ENCODE peak calls at places on chromosomes 3 and 15, in five cellular contexts. N is HL-60, J is type B pancreatic cell, I is brain microvascular endothelial cell, L is transverse colon. A is an unnamed sample.

GRCh38 chr15:40471105-40471777 is 457 bp downstream of the CHST14 start:
- DNase-seq in L (peak), N (no peak), I (no peak), J (no peak), A (no peak)

GRCh38 chr15:85992224-85992623 is 87.4 kb upstream of the AGBL1 start:
- DNase-seq in N (no peak), I (no peak), L (no peak), J (no peak), A (no peak)

GRCh38 chr15:52529940-52530339 is 1.3 kb upstream of the MYO5A start:
- DNase-seq in I (no peak), J (no peak), N (no peak), L (no peak), A (no peak)

GRCh38 chr15:77852241-77853007 is 219.7 kb upstream of the LINGO1 start:
- DNase-seq in I (no peak), N (no peak), L (no peak), J (no peak), A (no peak)

GRCh38 chr15:74653426-74654082 is 37.9 kb downstream of the CLK3 start:
- DNase-seq in L (peak), J (no peak), I (peak), N (no peak), A (peak)

GRCh38 chr3:171451915-171452707 is 8.1 kb downstream of the TNIK start:
- DNase-seq in I (no peak), N (no peak), L (no peak), J (no peak), A (no peak)

GRCh38 chr3:31462050-31462569 is 70.6 kb upstream of the STT3B start:
- DNase-seq in N (peak), L (peak), I (no peak), J (no peak), A (no peak)

GRCh38 chr15:59703979-59704796 is 15.1 kb upstream of the BNIP2 start:
- DNase-seq in L (no peak), J (no peak), N (no peak), I (no peak), A (no peak)

GRCh38 chr3:23452408-23452807 is 249.3 kb downstream of the UBE2E2 start:
- DNase-seq in L (no peak), N (no peak), J (no peak), I (no peak), A (no peak)

GRCh38 chr3:123432832-123433523 is 15.9 kb downstream of the ADCY5 start:
- DNase-seq in N (no peak), I (no peak), J (no peak), L (no peak), A (no peak)

GRCh38 chr3:58237238-58237939 is at the start of gene ABHD6:
- DNase-seq in N (peak), I (peak), J (peak), L (peak), A (no peak)

GRCh38 chr3:129745253-129745652 is 138.8 kb upstream of the PLXND1 start:
- DNase-seq in N (no peak), I (peak), L (peak), J (no peak), A (peak)

GRCh38 chr3:5096368-5096767 is 25.7 kb upstream of the ARL8B start:
- DNase-seq in J (no peak), N (no peak), L (no peak), I (no peak), A (no peak)

GRCh38 chr3:12508316-12508715 is 24.0 kb downstream of the TSEN2 start:
- DNase-seq in L (peak), J (no peak), N (no peak), I (peak), A (peak)

GRCh38 chr15:98428253-98428989 is 219.9 kb upstream of the IGF1R start:
- DNase-seq in N (peak), J (peak), L (peak), I (peak), A (peak)

GRCh38 chr3:114841515-114841914 is 305.6 kb downstream of the ZBTB20 start:
- DNase-seq in L (no peak), I (no peak), N (no peak), J (no peak), A (no peak)

GRCh38 chr3:43525941-43526607 is 95.7 kb downstream of the ANO10 start:
- DNase-seq in J (no peak), L (no peak), I (no peak), N (no peak), A (no peak)

GRCh38 chr3:71423151-71423906 is 160.2 kb downstream of the FOXP1 start:
- DNase-seq in I (no peak), L (no peak), N (no peak), J (no peak), A (no peak)

GRCh38 chr15:74430510-74430951 is 3.2 kb downstream of the SEMA7A start:
- DNase-seq in N (no peak), J (no peak), L (no peak), I (no peak), A (no peak)

GRCh38 chr3:157126365-157126764 is 33.6 kb downstream of the CCNL1 start:
- DNase-seq in L (no peak), N (no peak), I (no peak), J (no peak), A (no peak)

GRCh38 chr3:157125101-157125500 is 34.8 kb downstream of the CCNL1 start:
- DNase-seq in J (no peak), N (no peak), L (no peak), I (no peak), A (no peak)

GRCh38 chr3:157128771-157129671 is 30.9 kb downstream of the CCNL1 start:
- DNase-seq in L (peak), J (no peak), N (no peak), I (peak), A (no peak)

GRCh38 chr3:157127831-157128767 is 31.8 kb downstream of the CCNL1 start:
- DNase-seq in N (no peak), I (peak), L (no peak), J (no peak), A (no peak)

DNA sequence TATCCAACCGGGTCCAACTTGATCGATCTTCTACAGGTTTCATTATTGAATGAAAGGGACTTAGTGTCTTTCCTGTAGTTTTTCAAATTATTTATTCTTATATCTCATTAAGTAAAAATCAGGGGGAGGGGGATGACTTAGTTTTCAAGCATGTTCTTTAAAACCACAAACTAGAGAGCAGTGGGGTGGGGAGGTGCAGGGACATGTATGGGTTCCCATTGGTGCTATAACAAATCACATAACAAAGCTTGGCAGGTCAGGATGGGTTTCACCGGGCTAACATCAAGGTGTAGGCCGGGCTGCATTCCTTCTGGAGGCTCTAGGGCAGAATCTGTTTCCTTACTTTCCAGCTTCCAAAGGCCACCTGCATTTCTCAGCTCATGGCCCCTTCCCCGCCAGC is 32.7 kb downstream of the CCNL1 start:
- DNase-seq in N (no peak), J (no peak), I (no peak), L (no peak), A (no peak)
- TF ChIP-seq CTCF in N (no peak), J (no peak), I (no peak), L (no peak), A (no peak)

GRCh38 chr3:186932281-186933181 is 2.2 kb downstream of the ST6GAL1 start:
- DNase-seq in L (no peak), I (no peak), J (no peak), N (no peak), A (no peak)

GRCh38 chr3:186929676-186930075 is 650 bp upstream of the ST6GAL1 start:
- DNase-seq in N (no peak), L (no peak), J (no peak), I (no peak), A (no peak)

GRCh38 chr3:186930143-186930638 is at the start of gene ST6GAL1:
- DNase-seq in J (peak), N (peak), I (peak), L (peak), A (no peak)

GRCh38 chr3:186930639-186931486 is 537 bp downstream of the ST6GAL1 start:
- DNase-seq in N (peak), J (peak), L (peak), I (peak), A (no peak)

GRCh38 chr3:186931487-186932280 is 1.4 kb downstream of the ST6GAL1 start:
- DNase-seq in I (peak), N (peak), J (no peak), L (peak), A (no peak)
- TF ChIP-seq CTCF in I (no peak), N (no peak), J (no peak), L (no peak), A (no peak)

GRCh38 chr3:174533286-174533685 is 325.8 kb upstream of the NAALADL2 start:
- DNase-seq in I (peak), L (no peak), N (no peak), J (no peak), A (peak)

GRCh38 chr3:174540081-174540480 is 319.1 kb upstream of the NAALADL2 start:
- DNase-seq in I (no peak), L (no peak), J (no peak), N (no peak), A (no peak)

GRCh38 chr3:174532776-174533175 is 326.4 kb upstream of the NAALADL2 start:
- DNase-seq in N (no peak), L (no peak), I (no peak), J (no peak), A (no peak)

GRCh38 chr3:174538116-174538515 is 321.0 kb upstream of the NAALADL2 start:
- DNase-seq in L (no peak), I (no peak), N (no peak), J (no peak), A (no peak)

DNA sequence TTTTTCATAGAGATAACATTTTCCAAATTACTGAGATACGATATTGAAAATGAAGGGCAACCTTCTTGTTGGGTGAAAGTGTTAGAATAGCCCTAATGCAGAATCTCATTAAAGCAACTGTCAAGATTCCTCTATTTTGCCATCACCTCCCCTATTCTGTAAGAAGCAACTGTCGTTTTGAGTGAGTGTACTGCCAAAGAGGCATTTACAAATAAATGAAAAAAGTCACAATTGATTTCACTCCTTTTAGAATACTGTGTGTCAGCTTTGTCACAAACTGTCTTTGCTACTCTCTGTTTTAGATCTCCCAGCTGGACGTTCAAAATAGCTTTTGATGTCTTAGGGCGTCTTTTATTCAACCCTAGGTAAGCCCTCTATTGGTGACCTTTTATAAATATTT is 322.8 kb upstream of the NAALADL2 start:
- DNase-seq in I (no peak), L (no peak), N (no peak), J (no peak), A (no peak)
- TF ChIP-seq CTCF in I (no peak), L (no peak), N (no peak), J (no peak), A (no peak)

GRCh38 chr3:127306361-127307112 is 18.7 kb upstream of the PRR20G start:
- DNase-seq in I (no peak), N (no peak), L (no peak), J (no peak), A (no peak)

GRCh38 chr3:127307918-127308317 is 20.1 kb upstream of the PRR20G start:
- DNase-seq in L (no peak), N (no peak), I (no peak), J (no peak), A (no peak)

GRCh38 chr3:127305499-127305898 is 17.7 kb upstream of the PRR20G start:
- DNase-seq in J (no peak), N (no peak), L (no peak), I (no peak), A (no peak)

GRCh38 chr3:127307431-127307830 is 19.6 kb upstream of the PRR20G start:
- DNase-seq in J (no peak), L (no peak), I (no peak), N (no peak), A (no peak)

GRCh38 chr3:127304121-127304744 is 16.4 kb upstream of the PRR20G start:
- DNase-seq in N (no peak), J (no peak), L (peak), I (no peak), A (no peak)
- TF ChIP-seq CTCF in N (no peak), J (no peak), L (no peak), I (no peak), A (no peak)

GRCh38 chr15:101092867-101093202 is 159.0 kb downstream of the CHSY1 start:
- DNase-seq in I (no peak), N (no peak), J (no peak), L (no peak), A (no peak)

GRCh38 chr15:101092186-101092866 is 159.5 kb downstream of the CHSY1 start:
- DNase-seq in J (no peak), I (no peak), L (no peak), N (no peak), A (no peak)

GRCh38 chr15:101090460-101090853 is 161.4 kb downstream of the CHSY1 start:
- DNase-seq in I (no peak), L (no peak), J (no peak), N (no peak), A (no peak)

GRCh38 chr15:101089579-101090459 is 162.0 kb downstream of the CHSY1 start:
- DNase-seq in J (no peak), L (no peak), I (no peak), N (no peak), A (no peak)

DNA sequence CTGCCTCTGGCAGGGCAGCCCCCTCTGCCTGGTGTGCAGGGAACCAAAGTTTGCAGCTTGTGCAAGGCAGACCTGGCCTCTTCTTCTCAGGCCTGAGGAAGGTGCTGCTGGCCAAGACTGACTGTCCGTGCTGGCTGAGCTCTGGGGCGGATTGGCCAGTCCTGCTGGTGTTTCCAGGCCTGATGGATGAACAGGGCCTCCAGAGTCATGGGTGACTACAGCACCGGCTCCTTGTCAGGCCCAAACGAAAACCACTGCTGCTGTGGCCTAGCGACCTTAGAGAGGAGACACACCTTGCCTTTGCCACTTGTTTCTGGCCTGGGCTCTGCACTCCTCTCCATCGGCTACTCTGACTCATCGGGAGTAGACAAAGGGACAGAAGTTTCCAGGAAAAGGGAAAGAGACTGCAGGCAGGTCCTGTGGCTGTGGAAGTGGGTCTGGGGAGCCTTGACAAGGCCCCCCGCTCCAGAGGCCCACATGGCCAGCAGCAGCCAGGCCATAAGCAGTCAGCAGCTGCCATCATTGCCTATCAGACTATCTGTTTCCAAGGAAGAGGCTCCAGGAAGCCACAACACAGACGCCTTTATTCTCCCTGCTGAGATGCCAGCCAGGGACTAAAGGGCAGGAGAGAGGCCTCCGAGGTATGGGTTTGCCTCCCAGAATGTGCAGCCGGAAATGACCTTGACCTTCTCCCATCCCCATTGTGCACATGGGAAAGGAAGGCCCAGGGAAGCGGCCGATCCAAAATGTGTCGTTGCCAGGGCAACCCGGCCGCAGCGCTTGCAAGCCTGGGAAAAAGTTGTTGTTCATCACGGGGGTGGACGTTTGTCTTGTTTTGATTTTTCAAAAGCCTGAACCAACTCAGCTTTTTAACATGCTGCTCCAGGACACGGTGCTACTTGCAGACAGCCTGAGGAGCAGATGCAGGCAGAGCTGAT is 160.5 kb downstream of the CHSY1 start:
- DNase-seq in N (no peak), I (peak), L (no peak), J (no peak), A (peak)
- TF ChIP-seq CTCF in N (no peak), I (no peak), L (no peak), J (no peak), A (no peak)

GRCh38 chr15:20672469-20672868 is 130.9 kb upstream of the GOLGA6L6 start:
- DNase-seq in N (no peak), L (no peak), I (no peak), J (no peak), A (no peak)

DNA sequence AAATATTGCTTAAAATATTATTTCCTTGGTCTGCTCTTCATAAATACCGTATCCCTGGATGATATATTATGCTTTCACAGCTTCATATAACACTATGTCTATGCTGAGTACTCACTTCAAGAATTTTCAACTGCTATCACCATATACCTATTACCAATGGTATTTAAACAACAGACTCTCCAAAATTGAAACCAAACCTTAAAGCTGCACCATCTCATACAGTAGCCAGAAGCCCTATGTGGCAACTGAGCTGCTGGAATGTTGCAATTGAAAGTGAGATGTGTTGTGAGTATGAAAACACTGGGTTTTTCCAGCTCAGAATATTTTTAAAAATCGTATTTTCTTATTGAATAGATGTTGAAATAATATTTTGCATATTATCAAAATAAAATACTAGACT is 130.1 kb upstream of the GOLGA6L6 start:
- DNase-seq in L (no peak), N (no peak), I (no peak), J (no peak), A (no peak)
- TF ChIP-seq CTCF in L (no peak), N (no peak), I (no peak), J (no peak), A (no peak)

GRCh38 chr3:41295740-41296139 is 96.4 kb downstream of the CTNNB1 start:
- DNase-seq in L (no peak), I (no peak), J (no peak), N (no peak), A (no peak)
- TF ChIP-seq CTCF in L (no peak), I (no peak), J (no peak), N (no peak), A (no peak)

GRCh38 chr3:67642190-67642589 is 12.2 kb downstream of the SUCLG2 start:
- DNase-seq in I (no peak), J (no peak), N (no peak), L (no peak), A (no peak)
- TF ChIP-seq CTCF in I (no peak), J (no peak), N (no peak), L (no peak), A (no peak)

GRCh38 chr3:50472958-50473357 is 30.5 kb downstream of the CACNA2D2 start:
- DNase-seq in N (no peak), J (no peak), I (no peak), L (no peak), A (no peak)
- TF ChIP-seq CTCF in N (no peak), J (no peak), I (no peak), L (no peak), A (no peak)

GRCh38 chr3:24583004-24583403 is 88.4 kb upstream of the THRB start:
- DNase-seq in L (no peak), J (no peak), N (no peak), I (peak), A (no peak)
- TF ChIP-seq CTCF in L (peak), J (peak), N (no peak), I (peak), A (peak)